ENCODE peak calls at places on chromosomes 7 and 10, in eight cellular contexts. One of them, this sample, is unnamed.
A peak's percentile ranks its signal among the peaks of the same experiment; 100 is the strongest.

GRCh38 chr7:127504715-127505114 is 80.7 kb downstream of the GCC1 start:
- DNase-seq in stimulated activated CD4-positive, alpha-beta T cell treated with anti-CD3 and anti-CD28 coated beads, Interleukin-4, amount 100 ng/mL, for 1 hour: peak; percentile 30
- DNase-seq in NCI-H748 treated with DMSO at 0.1 percent for 48 hours: no peak
- DNase-seq in effector memory CD8-positive, alpha-beta T cell: no peak
- DNase-seq in myocyte: peak; percentile 33
- DNase-seq in sciatic nerve: peak; percentile 58
- DNase-seq in endothelial cell: peak; percentile 15
- DNase-seq in GM13976: peak; percentile 22
- DNase-seq in this sample: no peak

GRCh38 chr10:16941067-16941466 is 123.8 kb upstream of the RSU1 start:
- DNase-seq in stimulated activated CD4-positive, alpha-beta T cell treated with anti-CD3 and anti-CD28 coated beads, Interleukin-4, amount 100 ng/mL, for 1 hour: no peak
- DNase-seq in effector memory CD8-positive, alpha-beta T cell: no peak
- DNase-seq in GM13976: no peak
- DNase-seq in endothelial cell: no peak
- DNase-seq in sciatic nerve: no peak
- DNase-seq in myocyte: no peak
- DNase-seq in NCI-H748 treated with DMSO at 0.1 percent for 48 hours: no peak
- DNase-seq in this sample: no peak

GRCh38 chr7:1586827-1587705 is 17.2 kb upstream of the PSMG3 start:
- DNase-seq in effector memory CD8-positive, alpha-beta T cell: no peak
- DNase-seq in NCI-H748 treated with DMSO at 0.1 percent for 48 hours: peak; percentile 12
- DNase-seq in endothelial cell: no peak
- DNase-seq in GM13976: no peak
- DNase-seq in myocyte: no peak
- DNase-seq in stimulated activated CD4-positive, alpha-beta T cell treated with anti-CD3 and anti-CD28 coated beads, Interleukin-4, amount 100 ng/mL, for 1 hour: no peak
- DNase-seq in sciatic nerve: no peak
- DNase-seq in this sample: peak; percentile 11

GRCh38 chr7:2928613-2929311 is 84.7 kb upstream of the GNA12 start:
- DNase-seq in stimulated activated CD4-positive, alpha-beta T cell treated with anti-CD3 and anti-CD28 coated beads, Interleukin-4, amount 100 ng/mL, for 1 hour: no peak
- DNase-seq in myocyte: peak; percentile 88
- DNase-seq in sciatic nerve: peak; percentile 53
- DNase-seq in effector memory CD8-positive, alpha-beta T cell: no peak
- DNase-seq in endothelial cell: no peak
- DNase-seq in NCI-H748 treated with DMSO at 0.1 percent for 48 hours: no peak
- DNase-seq in GM13976: no peak
- DNase-seq in this sample: peak; percentile 90

GRCh38 chr10:70034252-70034651 is 18.4 kb upstream of the MACROH2A2 start:
- DNase-seq in NCI-H748 treated with DMSO at 0.1 percent for 48 hours: no peak
- DNase-seq in sciatic nerve: no peak
- DNase-seq in endothelial cell: no peak
- DNase-seq in effector memory CD8-positive, alpha-beta T cell: no peak
- DNase-seq in stimulated activated CD4-positive, alpha-beta T cell treated with anti-CD3 and anti-CD28 coated beads, Interleukin-4, amount 100 ng/mL, for 1 hour: no peak
- DNase-seq in GM13976: no peak
- DNase-seq in myocyte: peak; percentile 37
- DNase-seq in this sample: no peak

GRCh38 chr7:41705109-41705871 is 2.4 kb upstream of the INHBA start:
- DNase-seq in sciatic nerve: peak; percentile 90
- DNase-seq in GM13976: peak; percentile 90
- DNase-seq in effector memory CD8-positive, alpha-beta T cell: peak; percentile 23
- DNase-seq in myocyte: peak; percentile 94
- DNase-seq in stimulated activated CD4-positive, alpha-beta T cell treated with anti-CD3 and anti-CD28 coated beads, Interleukin-4, amount 100 ng/mL, for 1 hour: peak; percentile 58
- DNase-seq in NCI-H748 treated with DMSO at 0.1 percent for 48 hours: no peak
- DNase-seq in endothelial cell: peak; percentile 89
- DNase-seq in this sample: peak; percentile 40

GRCh38 chr10:124992462-124993344 is 50.8 kb downstream of the ZRANB1 start:
- DNase-seq in stimulated activated CD4-positive, alpha-beta T cell treated with anti-CD3 and anti-CD28 coated beads, Interleukin-4, amount 100 ng/mL, for 1 hour: no peak
- DNase-seq in NCI-H748 treated with DMSO at 0.1 percent for 48 hours: no peak
- DNase-seq in effector memory CD8-positive, alpha-beta T cell: peak; percentile 18
- DNase-seq in GM13976: peak; percentile 42
- DNase-seq in endothelial cell: peak; percentile 68
- DNase-seq in myocyte: peak; percentile 67
- DNase-seq in sciatic nerve: peak; percentile 83
- DNase-seq in this sample: no peak

GRCh38 chr7:87215051-87215450 is 4.5 kb downstream of the TMEM243 start:
- DNase-seq in myocyte: no peak
- DNase-seq in NCI-H748 treated with DMSO at 0.1 percent for 48 hours: no peak
- DNase-seq in sciatic nerve: no peak
- DNase-seq in stimulated activated CD4-positive, alpha-beta T cell treated with anti-CD3 and anti-CD28 coated beads, Interleukin-4, amount 100 ng/mL, for 1 hour: no peak
- DNase-seq in effector memory CD8-positive, alpha-beta T cell: no peak
- DNase-seq in GM13976: no peak
- DNase-seq in endothelial cell: no peak
- DNase-seq in this sample: no peak

GRCh38 chr7:151642746-151643145 is 123.1 kb upstream of the RHEB start:
- DNase-seq in NCI-H748 treated with DMSO at 0.1 percent for 48 hours: no peak
- DNase-seq in GM13976: no peak
- DNase-seq in stimulated activated CD4-positive, alpha-beta T cell treated with anti-CD3 and anti-CD28 coated beads, Interleukin-4, amount 100 ng/mL, for 1 hour: no peak
- DNase-seq in sciatic nerve: no peak
- DNase-seq in myocyte: no peak
- DNase-seq in effector memory CD8-positive, alpha-beta T cell: no peak
- DNase-seq in endothelial cell: no peak
- DNase-seq in this sample: no peak

GRCh38 chr7:4297843-4298219 is 384.3 kb upstream of the FOXK1 start:
- DNase-seq in endothelial cell: no peak
- DNase-seq in effector memory CD8-positive, alpha-beta T cell: no peak
- DNase-seq in stimulated activated CD4-positive, alpha-beta T cell treated with anti-CD3 and anti-CD28 coated beads, Interleukin-4, amount 100 ng/mL, for 1 hour: no peak
- DNase-seq in myocyte: no peak
- DNase-seq in sciatic nerve: no peak
- DNase-seq in GM13976: no peak
- DNase-seq in NCI-H748 treated with DMSO at 0.1 percent for 48 hours: no peak
- DNase-seq in this sample: no peak

GRCh38 chr10:12097791-12098190 is 29.0 kb downstream of the DHTKD1 start:
- DNase-seq in NCI-H748 treated with DMSO at 0.1 percent for 48 hours: no peak
- DNase-seq in endothelial cell: no peak
- DNase-seq in GM13976: no peak
- DNase-seq in myocyte: no peak
- DNase-seq in sciatic nerve: no peak
- DNase-seq in stimulated activated CD4-positive, alpha-beta T cell treated with anti-CD3 and anti-CD28 coated beads, Interleukin-4, amount 100 ng/mL, for 1 hour: no peak
- DNase-seq in effector memory CD8-positive, alpha-beta T cell: no peak
- DNase-seq in this sample: peak; percentile 31

GRCh38 chr7:98654524-98655272 is 37.6 kb downstream of the NPTX2 start:
- DNase-seq in effector memory CD8-positive, alpha-beta T cell: no peak
- DNase-seq in myocyte: no peak
- DNase-seq in NCI-H748 treated with DMSO at 0.1 percent for 48 hours: no peak
- DNase-seq in GM13976: no peak
- DNase-seq in sciatic nerve: no peak
- DNase-seq in stimulated activated CD4-positive, alpha-beta T cell treated with anti-CD3 and anti-CD28 coated beads, Interleukin-4, amount 100 ng/mL, for 1 hour: no peak
- DNase-seq in endothelial cell: no peak
- DNase-seq in this sample: no peak

GRCh38 chr10:18140149-18140956 is at the start of gene CACNB2:
- DNase-seq in stimulated activated CD4-positive, alpha-beta T cell treated with anti-CD3 and anti-CD28 coated beads, Interleukin-4, amount 100 ng/mL, for 1 hour: no peak
- DNase-seq in endothelial cell: peak; percentile 55
- DNase-seq in GM13976: peak; percentile 18
- DNase-seq in myocyte: peak; percentile 14
- DNase-seq in NCI-H748 treated with DMSO at 0.1 percent for 48 hours: no peak
- DNase-seq in sciatic nerve: peak; percentile 68
- DNase-seq in effector memory CD8-positive, alpha-beta T cell: no peak
- DNase-seq in this sample: peak; percentile 23

GRCh38 chr7:47181609-47182264 is 400.2 kb downstream of the TNS3 start:
- DNase-seq in sciatic nerve: no peak
- DNase-seq in myocyte: peak; percentile 61
- DNase-seq in endothelial cell: no peak
- DNase-seq in NCI-H748 treated with DMSO at 0.1 percent for 48 hours: no peak
- DNase-seq in GM13976: no peak
- DNase-seq in effector memory CD8-positive, alpha-beta T cell: no peak
- DNase-seq in stimulated activated CD4-positive, alpha-beta T cell treated with anti-CD3 and anti-CD28 coated beads, Interleukin-4, amount 100 ng/mL, for 1 hour: no peak
- DNase-seq in this sample: no peak

GRCh38 chr10:49270565-49270964 is 28.4 kb upstream of the C10orf71 start:
- DNase-seq in stimulated activated CD4-positive, alpha-beta T cell treated with anti-CD3 and anti-CD28 coated beads, Interleukin-4, amount 100 ng/mL, for 1 hour: no peak
- DNase-seq in GM13976: no peak
- DNase-seq in effector memory CD8-positive, alpha-beta T cell: no peak
- DNase-seq in myocyte: no peak
- DNase-seq in endothelial cell: no peak
- DNase-seq in sciatic nerve: no peak
- DNase-seq in NCI-H748 treated with DMSO at 0.1 percent for 48 hours: no peak
- DNase-seq in this sample: no peak

GRCh38 chr10:96831200-96831866 is 765 bp upstream of the LCOR start:
- DNase-seq in sciatic nerve: no peak
- DNase-seq in effector memory CD8-positive, alpha-beta T cell: no peak
- DNase-seq in NCI-H748 treated with DMSO at 0.1 percent for 48 hours: no peak
- DNase-seq in GM13976: no peak
- DNase-seq in myocyte: no peak
- DNase-seq in stimulated activated CD4-positive, alpha-beta T cell treated with anti-CD3 and anti-CD28 coated beads, Interleukin-4, amount 100 ng/mL, for 1 hour: no peak
- DNase-seq in endothelial cell: no peak
- DNase-seq in this sample: no peak